ENCODE peak calls at places on chromosomes 16 and 17, in eight cellular contexts. N is H1, Y is stomach, I is HepG2, E is transverse colon, C is SK-N-SH, X is K562, M is suprapubic skin. B is an unnamed sample.

GRCh38 chr16:50267651-50268050 is 1.3 kb downstream of the ADCY7 start:
- DNase-seq in M (no peak), I (no peak), C (no peak), Y (no peak), X (no peak), N (no peak), E (no peak), B (no peak)

GRCh38 chr17:50668025-50668837 is 33.5 kb downstream of the ABCC3 start:
- DNase-seq in C (no peak), E (no peak), X (no peak), Y (no peak), I (no peak), N (no peak), M (no peak), B (no peak)

GRCh38 chr16:73050115-73051099 is 2.5 kb upstream of the ZFHX3 start:
- DNase-seq in N (no peak), X (no peak), Y (no peak), M (no peak), E (no peak), I (no peak), C (peak), B (no peak)

GRCh38 chr17:66507103-66507923 is 204.9 kb downstream of the PRKCA start:
- DNase-seq in N (no peak), I (peak), M (no peak), E (no peak), C (no peak), X (peak), Y (no peak), B (peak)

GRCh38 chr17:7112527-7113108 is 2.0 kb downstream of the ASGR2 start:
- DNase-seq in I (peak), M (no peak), C (no peak), N (no peak), Y (no peak), X (no peak), E (no peak), B (no peak)

GRCh38 chr16:29784901-29785500 is 5.5 kb upstream of the KIF22 start:
- DNase-seq in M (peak), I (no peak), Y (peak), N (peak), X (peak), C (no peak), E (peak), B (peak)

GRCh38 chr17:5557485-5557884 is 26.8 kb downstream of the NLRP1 start:
- DNase-seq in N (no peak), X (no peak), M (peak), Y (no peak), C (no peak), I (no peak), E (no peak), B (no peak)

GRCh38 chr17:75327757-75328156 is 38.5 kb upstream of the SLC25A19 start:
- DNase-seq in N (no peak), X (no peak), Y (no peak), I (no peak), M (no peak), C (no peak), E (no peak), B (no peak)

GRCh38 chr16:70437017-70437581 is 1.8 kb downstream of the ST3GAL2 start:
- DNase-seq in Y (no peak), E (no peak), I (peak), N (peak), C (peak), M (no peak), X (peak), B (no peak)

GRCh38 chr17:48121921-48122650 is 14.5 kb downstream of the SNX11 start:
- DNase-seq in E (no peak), M (no peak), N (no peak), Y (no peak), C (no peak), X (no peak), I (no peak), B (no peak)

GRCh38 chr16:50767197-50767596 is 25.3 kb downstream of the CYLD start:
- DNase-seq in Y (no peak), E (no peak), I (no peak), M (no peak), X (no peak), N (no peak), C (no peak), B (no peak)

GRCh38 chr17:6233856-6234255 is 163.7 kb downstream of the WSCD1 start:
- DNase-seq in M (no peak), Y (no peak), I (no peak), N (no peak), C (no peak), X (no peak), E (no peak), B (no peak)

GRCh38 chr16:48444574-48444973 is 59.4 kb upstream of the SIAH1 start:
- DNase-seq in C (no peak), M (no peak), X (no peak), I (no peak), Y (no peak), N (no peak), E (no peak), B (no peak)

GRCh38 chr17:43568506-43569082 is 22.5 kb upstream of the ETV4 start:
- DNase-seq in E (no peak), N (no peak), M (no peak), Y (no peak), I (no peak), X (no peak), C (no peak), B (no peak)

GRCh38 chr17:50426814-50427787 is 1.1 kb downstream of the ACSF2 start:
- DNase-seq in C (peak), I (peak), Y (peak), X (peak), N (no peak), M (no peak), E (peak), B (peak)

GRCh38 chr17:14672830-14673229 is 371.9 kb downstream of the HS3ST3B1 start:
- DNase-seq in M (no peak), X (no peak), N (no peak), I (peak), Y (no peak), C (no peak), E (no peak), B (peak)

GRCh38 chr16:6625606-6626005 is 707.0 kb upstream of the RBFOX1 start:
- DNase-seq in C (peak), X (no peak), E (no peak), N (no peak), I (no peak), Y (no peak), M (no peak), B (no peak)

GRCh38 chr16:27195941-27196595 is 7.3 kb upstream of the KDM8 start:
- DNase-seq in E (no peak), C (no peak), Y (no peak), X (no peak), I (no peak), N (no peak), M (no peak), B (no peak)

GRCh38 chr16:1485847-1486496 is 2.8 kb downstream of the PTX4 start:
- DNase-seq in C (no peak), Y (no peak), I (no peak), X (no peak), N (no peak), M (no peak), E (no peak), B (no peak)

GRCh38 chr17:41910701-41911391 is 7.9 kb downstream of the ACLY start:
- DNase-seq in C (no peak), I (no peak), E (no peak), Y (no peak), N (no peak), M (no peak), X (no peak), B (no peak)

GRCh38 chr17:59428896-59429460 is 97.5 kb downstream of the YPEL2 start:
- DNase-seq in X (no peak), Y (no peak), C (no peak), I (no peak), N (no peak), E (no peak), M (no peak), B (no peak)

GRCh38 chr17:45318561-45319230 is 1.9 kb upstream of the MAP3K14 start:
- DNase-seq in Y (peak), N (no peak), E (no peak), M (no peak), X (no peak), C (no peak), I (no peak), B (no peak)

GRCh38 chr17:75036643-75037268 is 10.0 kb downstream of the ATP5PD start:
- DNase-seq in M (peak), X (peak), E (peak), C (no peak), Y (peak), N (no peak), I (no peak), B (peak)

GRCh38 chr16:81873843-81874752 is 95.0 kb downstream of the PLCG2 start:
- DNase-seq in I (peak), X (peak), Y (peak), E (peak), C (peak), M (no peak), N (no peak), B (peak)

GRCh38 chr16:13093676-13094075 is 192.3 kb downstream of the SHISA9 start:
- DNase-seq in N (no peak), E (no peak), Y (no peak), M (no peak), I (no peak), X (no peak), C (no peak), B (no peak)

GRCh38 chr17:10512856-10513255 is 5.5 kb downstream of the MYH1 start:
- DNase-seq in X (no peak), E (no peak), Y (no peak), N (no peak), M (no peak), I (no peak), C (no peak), B (no peak)

GRCh38 chr17:72588961-72589360 is 468.1 kb downstream of the SOX9 start:
- DNase-seq in E (peak), M (no peak), C (no peak), Y (peak), I (peak), X (no peak), N (no peak), B (no peak)

GRCh38 chr16:19809121-19809635 is 75.5 kb downstream of the GPRC5B start:
- DNase-seq in M (no peak), C (no peak), Y (peak), X (no peak), N (no peak), E (no peak), I (no peak), B (no peak)

GRCh38 chr17:80171681-80172080 is 1.9 kb downstream of the CARD14 start:
- DNase-seq in C (no peak), X (no peak), N (no peak), E (no peak), I (no peak), M (no peak), Y (no peak), B (no peak)

GRCh38 chr17:42509409-42509808 is 26.6 kb upstream of the NAGLU start:
- DNase-seq in Y (no peak), C (no peak), E (peak), N (no peak), I (no peak), M (no peak), X (no peak), B (no peak)

GRCh38 chr16:67470314-67470713 is 10.6 kb downstream of the ATP6V0D1 start:
- DNase-seq in M (no peak), X (no peak), I (no peak), N (no peak), C (peak), E (no peak), Y (peak), B (peak)
- TF ChIP-seq EP300 in M (no peak), X (no peak), I (no peak), N (no peak), C (no peak), E (no peak), Y (no peak), B (no peak)

GRCh38 chr16:4315185-4316102 is at the start of gene GLIS2:
- DNase-seq in X (peak), N (no peak), E (peak), I (no peak), C (peak), Y (peak), M (no peak), B (peak)
- TF ChIP-seq POLR2AphosphoS5 in X (no peak), N (no peak), E (no peak), I (no peak), C (peak), Y (no peak), M (no peak), B (peak)

DNA sequence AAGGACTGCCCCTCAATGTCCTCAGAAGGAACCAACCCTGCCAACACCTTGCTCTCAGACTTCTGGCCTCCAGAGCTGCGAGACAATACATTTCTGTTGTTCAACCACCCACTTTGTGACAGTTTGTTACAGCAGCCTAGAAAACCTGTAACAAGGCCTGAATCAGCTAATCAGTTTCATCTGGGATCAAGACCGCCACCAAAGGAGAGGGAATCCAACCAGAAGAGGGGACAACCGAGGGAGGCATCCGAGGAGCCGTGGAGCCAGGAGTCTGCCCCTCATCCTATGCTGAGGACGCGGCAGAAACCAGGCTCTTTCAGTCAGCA is 26.9 kb downstream of the FA2H start:
- DNase-seq in M (no peak), I (no peak), Y (no peak), C (no peak), X (no peak), N (no peak), E (no peak), B (no peak)
- TF ChIP-seq EP300 in M (no peak), I (no peak), Y (no peak), C (no peak), X (no peak), N (no peak), E (no peak), B (no peak)

GRCh38 chr17:35022536-35023063 is 40.9 kb downstream of the RFFL start:
- DNase-seq in X (no peak), C (no peak), Y (peak), E (peak), M (peak), I (peak), N (no peak), B (no peak)
- TF ChIP-seq POLR2AphosphoS5 in X (no peak), C (peak), Y (peak), E (peak), M (no peak), I (no peak), N (no peak), B (peak)

GRCh38 chr16:57175896-57176295 is 9.9 kb downstream of the PSME3IP1 start:
- DNase-seq in Y (no peak), I (no peak), X (no peak), C (no peak), M (no peak), N (no peak), E (no peak), B (no peak)
- TF ChIP-seq EP300 in Y (no peak), I (no peak), X (no peak), C (no peak), M (no peak), N (no peak), E (no peak), B (no peak)

GRCh38 chr16:85670840-85671239 is 17.9 kb downstream of the GINS2 start:
- DNase-seq in Y (no peak), I (no peak), C (no peak), N (no peak), X (no peak), E (no peak), M (no peak), B (no peak)

GRCh38 chr16:85667841-85668413 is 20.8 kb downstream of the GINS2 start:
- DNase-seq in M (no peak), Y (no peak), C (no peak), I (no peak), N (no peak), E (no peak), X (no peak), B (no peak)

GRCh38 chr16:85665929-85666328 is 22.8 kb downstream of the GINS2 start:
- DNase-seq in X (no peak), C (no peak), Y (no peak), M (no peak), N (no peak), E (no peak), I (no peak), B (peak)

GRCh38 chr16:85667261-85667660 is 21.5 kb downstream of the GINS2 start:
- DNase-seq in E (no peak), C (no peak), Y (no peak), M (no peak), X (no peak), N (no peak), I (no peak), B (no peak)

GRCh38 chr16:85668676-85669424 is 19.9 kb downstream of the GINS2 start:
- DNase-seq in E (no peak), I (no peak), N (no peak), M (peak), C (no peak), X (no peak), Y (no peak), B (peak)
- TF ChIP-seq POLR2AphosphoS5 in E (no peak), I (no peak), N (no peak), M (no peak), C (no peak), X (no peak), Y (no peak), B (no peak)

GRCh38 chr17:81867952-81868673 is 3.0 kb downstream of the ARHGDIA start:
- DNase-seq in N (no peak), I (no peak), C (peak), M (no peak), Y (no peak), X (no peak), E (peak), B (peak)

GRCh38 chr17:81869221-81870154 is 1.6 kb downstream of the ARHGDIA start:
- DNase-seq in E (peak), C (peak), X (peak), Y (peak), N (no peak), I (no peak), M (peak), B (no peak)

GRCh38 chr17:81870155-81870977 is 771 bp downstream of the ARHGDIA start:
- DNase-seq in M (peak), X (peak), C (peak), I (no peak), N (no peak), E (peak), Y (peak), B (peak)

GRCh38 chr17:81867123-81867951 is 3.8 kb downstream of the ARHGDIA start:
- DNase-seq in Y (peak), C (peak), I (peak), M (no peak), N (no peak), X (peak), E (peak), B (peak)

GRCh38 chr17:81868674-81869220 is 2.4 kb downstream of the ARHGDIA start:
- DNase-seq in X (peak), M (no peak), E (peak), Y (no peak), N (no peak), I (peak), C (peak), B (peak)
- TF ChIP-seq EP300 in X (no peak), M (no peak), E (no peak), Y (no peak), N (no peak), I (no peak), C (no peak), B (no peak)

DNA sequence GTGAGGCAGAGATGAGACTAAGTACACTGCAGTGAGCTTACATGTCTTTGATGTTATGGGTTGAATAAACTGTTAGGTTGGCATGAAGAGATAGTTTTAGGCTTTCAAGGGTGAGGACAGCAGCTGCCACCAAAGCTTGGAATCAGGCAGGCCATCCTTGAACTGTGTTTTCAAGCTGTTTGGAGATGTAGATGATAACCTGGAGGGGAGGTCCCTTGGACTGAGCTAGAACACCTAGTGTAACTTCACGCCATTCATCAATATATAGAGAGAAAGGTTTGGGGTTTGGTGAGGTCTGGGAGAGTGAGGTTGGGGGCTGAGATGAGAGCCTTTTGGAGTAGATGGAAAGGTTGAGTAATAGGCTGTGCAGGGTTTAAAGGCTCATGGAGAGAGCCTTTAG is 2447.0 kb downstream of the TP53TG3F start:
- DNase-seq in I (no peak), Y (no peak), N (no peak), M (no peak), X (no peak), E (no peak), C (no peak), B (no peak)
- TF ChIP-seq POLR2AphosphoS5 in I (no peak), Y (no peak), N (no peak), M (no peak), X (no peak), E (no peak), C (no peak), B (no peak)